ENCODE peak calls at places on chromosomes 6 and 20, in six cellular contexts. I is renal cortical epithelial cell; A is HS-27A; N is cerebellum; D is T1000; K is activated effector memory CD4-positive, alpha-beta T cell treated with Interleukin-2 at 50 U/mL for 16 hours. G is an unnamed sample.

GRCh38 chr20:34112600-34113061 is 588 bp upstream of the EIF2S2 start:
- DNase-seq in A (no peak), D (no peak), I (peak; percentile 25), N (no peak), K (no peak), G (peak; percentile 80)

GRCh38 chr6:149317656-149318571 is at the start of gene TAB2:
- DNase-seq in K (peak; percentile 66), A (no peak), D (no peak), N (peak; percentile 37), I (no peak), G (peak; percentile 85)

GRCh38 chr6:24897186-24897585 is 38.6 kb downstream of the RIPOR2 start:
- DNase-seq in I (no peak), A (no peak), N (no peak), K (no peak), D (no peak), G (peak; percentile 19)

GRCh38 chr6:12485226-12485764 is 195.1 kb downstream of the EDN1 start:
- DNase-seq in A (no peak), K (no peak), D (no peak), I (no peak), N (no peak), G (no peak)

GRCh38 chr20:58129736-58130135 is 98.7 kb downstream of the ANKRD60 start:
- DNase-seq in D (no peak), A (no peak), I (no peak), K (no peak), N (no peak), G (no peak)

GRCh38 chr6:157585274-157586087 is 204.5 kb downstream of the ZDHHC14 start:
- DNase-seq in K (no peak), A (no peak), I (no peak), N (no peak), D (no peak), G (no peak)

GRCh38 chr6:169155481-169155880 is 98.2 kb downstream of the THBS2 start:
- DNase-seq in K (no peak), N (no peak), A (no peak), I (no peak), D (no peak), G (no peak)

GRCh38 chr6:37657117-37657886 is 40.4 kb downstream of the MDGA1 start:
- DNase-seq in I (peak; percentile 78), D (no peak), A (no peak), N (peak; percentile 38), K (no peak), G (peak; percentile 73)

GRCh38 chr6:106858653-106859092 is 115.9 kb downstream of the CD24 start:
- DNase-seq in N (no peak), I (peak; percentile 58), K (no peak), D (peak; percentile 66), A (no peak), G (no peak)

GRCh38 chr6:134551245-134551960 is 233.5 kb upstream of the SGK1 start:
- DNase-seq in A (peak; percentile 92), N (no peak), I (peak; percentile 93), D (no peak), K (no peak), G (no peak)

GRCh38 chr6:130159876-130160415 is 62.8 kb downstream of the SAMD3 start:
- DNase-seq in K (no peak), I (no peak), N (peak; percentile 29), A (no peak), D (no peak), G (no peak)

GRCh38 chr20:38166707-38167233 is 1.7 kb upstream of the TGM2 start:
- DNase-seq in K (no peak), N (no peak), A (no peak), D (no peak), I (no peak), G (no peak)

G was measured in NCI-H69.